ENCODE peak calls at places on chromosomes 11 and 22, in four cellular contexts. N is K562, S is HCT116, A is HepG2. B is an unnamed sample.

GRCh38 chr22:33465554-33465953 is 407.4 kb upstream of the SYN3 start:
- DNase-seq in N (no peak), S (no peak), A (no peak), B (peak; percentile 33)

GRCh38 chr11:117884994-117885393 is 8.5 kb upstream of the FXYD6 start:
- DNase-seq in N (no peak), S (no peak), A (no peak), B (no peak)

GRCh38 chr22:44088976-44089570 is 65.0 kb downstream of the PARVB start:
- DNase-seq in N (no peak), S (no peak), A (no peak), B (no peak)

GRCh38 chr11:120197977-120198376 is 12.9 kb upstream of the OAF start:
- DNase-seq in N (no peak), S (no peak), A (peak; percentile 79), B (no peak)

GRCh38 chr11:78209478-78209877 is 20.8 kb downstream of the USP35 start:
- DNase-seq in N (no peak), S (no peak), A (no peak), B (no peak)

GRCh38 chr11:2302280-2302843 is 549 bp downstream of the TSPAN32 start:
- DNase-seq in N (no peak), S (no peak), A (no peak), B (no peak)

GRCh38 chr11:133506023-133506422 is 26.3 kb downstream of the OPCML start:
- DNase-seq in N (no peak), S (no peak), A (no peak), B (no peak)

GRCh38 chr22:50184004-50184461 is 1.7 kb upstream of the TRABD start:
- DNase-seq in N (no peak), S (no peak), A (peak; percentile 55), B (peak; percentile 62)

GRCh38 chr11:69327741-69328191 is 33.8 kb downstream of the MYEOV start:
- DNase-seq in N (no peak), S (no peak), A (no peak), B (no peak)

GRCh38 chr11:299081-299891 is at the start of gene IFITM5:
- DNase-seq in N (no peak), S (no peak), A (no peak), B (no peak)

DNA sequence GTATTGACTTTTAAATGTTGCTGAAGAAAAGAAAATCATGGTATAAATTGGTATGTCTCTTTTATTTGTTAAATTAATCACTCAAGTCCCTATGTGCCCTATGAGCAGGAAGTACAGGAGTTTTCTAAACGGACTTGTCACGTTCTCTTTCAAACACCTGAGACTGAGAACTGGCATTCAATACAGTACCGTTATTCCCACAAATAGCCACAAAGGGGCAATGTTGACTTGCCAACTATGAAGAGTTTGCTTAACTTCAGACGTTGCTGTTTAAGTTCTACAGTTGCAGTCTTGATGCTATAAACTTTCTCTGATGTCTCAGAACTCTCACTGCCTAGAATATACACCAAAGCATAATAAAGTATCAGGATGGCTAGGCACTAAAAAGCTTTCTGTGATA is 7.6 kb downstream of the OR56A1 start:
- DNase-seq in N (peak; percentile 14), S (peak; percentile 33), A (peak; percentile 43), B (peak; percentile 69)
- TF ChIP-seq JUND in N (no peak), S (no peak), A (no peak), B (no peak)

DNA sequence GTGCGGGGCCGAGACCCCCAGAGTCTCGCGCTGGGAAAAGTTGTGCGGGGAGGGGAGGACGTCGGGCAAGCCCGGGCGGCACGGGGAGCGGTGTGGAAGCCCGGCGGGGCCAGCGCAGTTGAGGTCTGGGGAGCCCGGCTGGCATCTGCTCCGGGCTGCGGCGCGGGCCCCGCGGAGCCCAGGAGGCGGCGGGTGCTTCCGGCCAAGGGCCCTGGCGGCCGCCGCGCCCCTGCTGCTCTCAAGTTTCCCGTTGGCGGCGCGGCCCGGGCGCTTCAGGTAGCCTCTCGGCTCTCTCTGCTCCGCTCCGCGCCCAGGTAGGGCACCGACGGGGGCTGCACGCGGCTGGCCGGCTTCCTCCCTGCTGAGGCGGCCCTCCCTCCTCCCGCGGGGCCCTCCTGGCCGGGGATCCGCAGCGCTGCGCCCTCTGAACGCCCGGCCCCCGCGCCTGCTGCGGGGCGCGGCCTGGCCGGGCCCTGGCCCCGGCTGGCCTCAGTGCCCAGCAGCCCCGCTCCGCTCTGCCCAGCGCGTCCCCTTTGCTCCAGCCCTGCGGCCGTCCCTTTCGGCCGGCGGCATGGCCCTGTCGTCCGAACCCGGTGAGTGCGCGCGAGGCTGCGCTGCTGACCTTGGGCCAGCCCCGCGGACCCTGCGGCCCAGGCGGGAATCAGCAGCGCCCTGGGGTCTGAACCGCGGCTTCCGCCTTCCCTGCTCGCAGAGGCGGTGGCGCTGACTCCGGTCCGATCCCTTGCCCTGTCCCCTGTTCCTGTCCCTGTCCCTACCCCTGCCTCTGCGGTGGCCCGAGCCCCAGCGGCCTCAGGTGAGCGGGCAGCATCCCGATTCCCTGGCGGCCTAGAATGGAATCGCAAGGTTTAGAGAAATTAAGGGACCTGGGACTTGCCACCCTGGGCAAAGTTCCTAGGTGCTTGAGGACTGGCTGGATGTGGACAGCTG is 4.3 kb upstream of the AMPD3 start:
- DNase-seq in N (no peak), S (peak; percentile 62), A (peak; percentile 32), B (peak; percentile 82)
- TF ChIP-seq JUND in N (no peak), S (no peak), A (no peak), B (no peak)

DNA sequence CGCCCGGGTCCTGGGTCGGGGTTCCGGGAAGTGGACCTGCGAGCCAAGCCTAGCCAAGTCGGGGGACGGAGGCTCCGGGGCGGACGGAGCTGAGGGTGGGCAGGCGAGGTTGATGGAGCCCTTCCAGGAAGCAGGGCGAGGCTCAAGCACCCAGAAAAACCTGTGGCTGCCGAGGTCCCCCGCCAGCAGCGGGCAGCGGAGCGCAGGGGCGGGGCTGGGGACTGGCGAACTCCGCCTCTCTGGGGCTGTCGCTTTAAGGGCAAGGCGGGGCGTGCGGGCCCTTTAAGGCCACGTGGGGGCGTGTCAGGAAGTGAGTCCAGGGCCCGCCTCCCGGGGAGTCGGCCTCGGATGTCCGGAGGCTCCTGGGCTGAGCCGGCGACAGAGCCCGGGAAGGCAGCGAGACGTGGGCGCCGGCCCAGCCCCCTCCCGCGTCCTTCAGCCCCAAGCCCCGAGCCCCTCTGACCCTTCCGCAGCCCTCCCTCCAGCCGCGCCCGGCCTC is at the start of gene SLC35C1:
- DNase-seq in N (peak; percentile 96), S (peak; percentile 86), A (peak; percentile 88), B (peak; percentile 97)
- TF ChIP-seq JUND in N (peak; percentile 30), S (no peak), A (no peak), B (no peak)

GRCh38 chr11:72624496-72625201 is 49.6 kb downstream of the PDE2A start:
- DNase-seq in N (no peak), S (no peak), A (no peak), B (no peak)
- TF ChIP-seq JUND in N (no peak), S (no peak), A (no peak), B (no peak)

B was measured in T47D.